ENCODE peak calls at places on chromosomes 1 and 21, in eight cellular contexts. One of them, this sample, is unnamed.

GRCh38 chr1:154837034-154837678 is 32.9 kb downstream of the KCNN3 start:
- DNase-seq in M059J: no peak
- DNase-seq in gastrocnemius medialis: no peak
- DNase-seq in HCEC 1CT: no peak
- DNase-seq in thyroid gland: no peak
- DNase-seq in CMK: no peak
- DNase-seq in HTR-8/SVneo: no peak
- DNase-seq in NCI-H82: peak; percentile 44
- DNase-seq in this sample: peak; percentile 64

GRCh38 chr1:1510912-1511532 is 940 bp upstream of the ATAD3A start:
- DNase-seq in HCEC 1CT: no peak
- DNase-seq in CMK: peak; percentile 25
- DNase-seq in thyroid gland: no peak
- DNase-seq in NCI-H82: peak; percentile 85
- DNase-seq in HTR-8/SVneo: no peak
- DNase-seq in gastrocnemius medialis: no peak
- DNase-seq in M059J: peak; percentile 20
- DNase-seq in this sample: no peak

GRCh38 chr1:162625624-162626023 is 6.6 kb upstream of the DDR2 start:
- DNase-seq in NCI-H82: no peak
- DNase-seq in gastrocnemius medialis: no peak
- DNase-seq in HTR-8/SVneo: no peak
- DNase-seq in HCEC 1CT: no peak
- DNase-seq in CMK: no peak
- DNase-seq in M059J: no peak
- DNase-seq in thyroid gland: no peak
- DNase-seq in this sample: no peak

GRCh38 chr21:45836694-45837670 is 144.6 kb upstream of the COL6A1 start:
- DNase-seq in HCEC 1CT: no peak
- DNase-seq in M059J: no peak
- DNase-seq in HTR-8/SVneo: no peak
- DNase-seq in CMK: no peak
- DNase-seq in gastrocnemius medialis: no peak
- DNase-seq in thyroid gland: no peak
- DNase-seq in NCI-H82: peak; percentile 26
- DNase-seq in this sample: no peak

GRCh38 chr1:242203290-242203689 is 204.4 kb upstream of the MAP1LC3C start:
- DNase-seq in M059J: no peak
- DNase-seq in CMK: no peak
- DNase-seq in thyroid gland: no peak
- DNase-seq in gastrocnemius medialis: no peak
- DNase-seq in NCI-H82: peak; percentile 49
- DNase-seq in HCEC 1CT: no peak
- DNase-seq in HTR-8/SVneo: no peak
- DNase-seq in this sample: no peak

GRCh38 chr1:1112237-1112985 is 3.5 kb downstream of the C1orf159 start:
- DNase-seq in CMK: no peak
- DNase-seq in HTR-8/SVneo: no peak
- DNase-seq in gastrocnemius medialis: no peak
- DNase-seq in M059J: no peak
- DNase-seq in NCI-H82: no peak
- DNase-seq in thyroid gland: no peak
- DNase-seq in HCEC 1CT: no peak
- DNase-seq in this sample: no peak

GRCh38 chr1:236273358-236273757 is 8.4 kb downstream of the ERO1B start:
- DNase-seq in NCI-H82: no peak
- DNase-seq in HTR-8/SVneo: no peak
- DNase-seq in HCEC 1CT: no peak
- DNase-seq in thyroid gland: peak; percentile 10
- DNase-seq in CMK: no peak
- DNase-seq in gastrocnemius medialis: no peak
- DNase-seq in M059J: no peak
- DNase-seq in this sample: no peak

GRCh38 chr1:3695326-3696217 is 43.3 kb downstream of the TP73 start:
- DNase-seq in M059J: peak; percentile 46
- DNase-seq in NCI-H82: peak; percentile 68
- DNase-seq in CMK: no peak
- DNase-seq in HCEC 1CT: no peak
- DNase-seq in HTR-8/SVneo: peak; percentile 46
- DNase-seq in gastrocnemius medialis: no peak
- DNase-seq in thyroid gland: peak; percentile 59
- DNase-seq in this sample: no peak

GRCh38 chr1:6727535-6727934 is 25.9 kb upstream of the DNAJC11 start:
- DNase-seq in thyroid gland: peak; percentile 65
- DNase-seq in gastrocnemius medialis: no peak
- DNase-seq in HTR-8/SVneo: peak; percentile 49
- DNase-seq in M059J: peak; percentile 59
- DNase-seq in HCEC 1CT: peak; percentile 48
- DNase-seq in CMK: peak; percentile 70
- DNase-seq in NCI-H82: peak; percentile 84
- DNase-seq in this sample: peak; percentile 46

GRCh38 chr1:27122652-27123051 is 32.3 kb downstream of the SLC9A1 start:
- DNase-seq in CMK: no peak
- DNase-seq in HTR-8/SVneo: peak; percentile 81
- DNase-seq in thyroid gland: peak; percentile 95
- DNase-seq in HCEC 1CT: peak; percentile 74
- DNase-seq in gastrocnemius medialis: peak; percentile 45
- DNase-seq in NCI-H82: no peak
- DNase-seq in M059J: peak; percentile 95
- DNase-seq in this sample: peak; percentile 61

GRCh38 chr1:36142121-36142520 is 7.2 kb downstream of the TRAPPC3 start:
- DNase-seq in gastrocnemius medialis: no peak
- DNase-seq in HTR-8/SVneo: no peak
- DNase-seq in NCI-H82: no peak
- DNase-seq in HCEC 1CT: no peak
- DNase-seq in thyroid gland: peak; percentile 47
- DNase-seq in CMK: no peak
- DNase-seq in M059J: peak; percentile 92
- DNase-seq in this sample: no peak

GRCh38 chr1:207890136-207890738 is 20.7 kb downstream of the CD34 start:
- DNase-seq in CMK: peak; percentile 79
- DNase-seq in HTR-8/SVneo: peak; percentile 61
- DNase-seq in HCEC 1CT: peak; percentile 72
- DNase-seq in gastrocnemius medialis: peak; percentile 61
- DNase-seq in M059J: peak; percentile 94
- DNase-seq in thyroid gland: peak; percentile 54
- DNase-seq in NCI-H82: no peak
- DNase-seq in this sample: peak; percentile 85

GRCh38 chr1:78760858-78761257 is 111.2 kb downstream of the IFI44 start:
- DNase-seq in HCEC 1CT: peak; percentile 39
- DNase-seq in NCI-H82: no peak
- DNase-seq in HTR-8/SVneo: peak; percentile 8
- DNase-seq in gastrocnemius medialis: no peak
- DNase-seq in CMK: no peak
- DNase-seq in M059J: peak; percentile 47
- DNase-seq in thyroid gland: no peak
- DNase-seq in this sample: no peak

GRCh38 chr1:211830055-211830329 is 571 bp downstream of the LPGAT1 start:
- DNase-seq in CMK: no peak
- DNase-seq in HCEC 1CT: peak; percentile 5
- DNase-seq in NCI-H82: peak; percentile 59
- DNase-seq in gastrocnemius medialis: no peak
- DNase-seq in HTR-8/SVneo: peak; percentile 13
- DNase-seq in M059J: peak; percentile 26
- DNase-seq in thyroid gland: no peak
- DNase-seq in this sample: no peak

GRCh38 chr1:64934115-64934880 is 32.1 kb downstream of the JAK1 start:
- DNase-seq in thyroid gland: no peak
- DNase-seq in HCEC 1CT: peak; percentile 88
- DNase-seq in NCI-H82: no peak
- DNase-seq in gastrocnemius medialis: peak; percentile 39
- DNase-seq in HTR-8/SVneo: peak; percentile 33
- DNase-seq in M059J: peak; percentile 81
- DNase-seq in CMK: no peak
- DNase-seq in this sample: peak; percentile 63

GRCh38 chr1:198125995-198126758 is 30.6 kb upstream of the NEK7 start:
- DNase-seq in CMK: no peak
- DNase-seq in HCEC 1CT: peak; percentile 55
- DNase-seq in gastrocnemius medialis: no peak
- DNase-seq in M059J: peak; percentile 89
- DNase-seq in HTR-8/SVneo: peak; percentile 65
- DNase-seq in thyroid gland: no peak
- DNase-seq in NCI-H82: no peak
- DNase-seq in this sample: no peak

GRCh38 chr1:18188820-18189517 is 81.4 kb downstream of the IGSF21 start:
- DNase-seq in HCEC 1CT: no peak
- DNase-seq in HTR-8/SVneo: no peak
- DNase-seq in CMK: no peak
- DNase-seq in NCI-H82: no peak
- DNase-seq in M059J: no peak
- DNase-seq in thyroid gland: no peak
- DNase-seq in gastrocnemius medialis: no peak
- DNase-seq in this sample: no peak

GRCh38 chr1:55898191-55898590 is 681.2 kb downstream of the PLPP3 start:
- DNase-seq in M059J: peak; percentile 76
- DNase-seq in HTR-8/SVneo: peak; percentile 17
- DNase-seq in CMK: no peak
- DNase-seq in NCI-H82: no peak
- DNase-seq in HCEC 1CT: peak; percentile 86
- DNase-seq in thyroid gland: no peak
- DNase-seq in gastrocnemius medialis: no peak
- DNase-seq in this sample: no peak

GRCh38 chr1:147786536-147786935 is 26.1 kb upstream of the GJA5 start:
- DNase-seq in NCI-H82: no peak
- DNase-seq in M059J: no peak
- DNase-seq in thyroid gland: no peak
- DNase-seq in gastrocnemius medialis: no peak
- DNase-seq in CMK: no peak
- DNase-seq in HTR-8/SVneo: no peak
- DNase-seq in HCEC 1CT: no peak
- DNase-seq in this sample: no peak

GRCh38 chr21:44377922-44378645 is 24.7 kb downstream of the TRPM2 start:
- DNase-seq in HTR-8/SVneo: no peak
- DNase-seq in CMK: no peak
- DNase-seq in gastrocnemius medialis: no peak
- DNase-seq in thyroid gland: no peak
- DNase-seq in NCI-H82: no peak
- DNase-seq in HCEC 1CT: no peak
- DNase-seq in M059J: no peak
- DNase-seq in this sample: peak; percentile 35

GRCh38 chr1:10387611-10388386 is 11.1 kb upstream of the PGD start:
- DNase-seq in thyroid gland: peak; percentile 79
- DNase-seq in M059J: peak; percentile 27
- DNase-seq in HTR-8/SVneo: no peak
- DNase-seq in HCEC 1CT: peak; percentile 3
- DNase-seq in gastrocnemius medialis: no peak
- DNase-seq in CMK: peak; percentile 65
- DNase-seq in NCI-H82: no peak
- DNase-seq in this sample: peak; percentile 30

GRCh38 chr21:36887983-36888382 is 78.5 kb downstream of the HLCS start:
- DNase-seq in gastrocnemius medialis: no peak
- DNase-seq in M059J: no peak
- DNase-seq in HCEC 1CT: no peak
- DNase-seq in NCI-H82: peak; percentile 7
- DNase-seq in thyroid gland: no peak
- DNase-seq in HTR-8/SVneo: no peak
- DNase-seq in CMK: no peak
- DNase-seq in this sample: no peak

GRCh38 chr1:62706985-62707745 is 19.0 kb upstream of the DOCK7 start:
- DNase-seq in gastrocnemius medialis: no peak
- DNase-seq in thyroid gland: peak; percentile 20
- DNase-seq in CMK: no peak
- DNase-seq in NCI-H82: no peak
- DNase-seq in HCEC 1CT: no peak
- DNase-seq in HTR-8/SVneo: no peak
- DNase-seq in M059J: no peak
- DNase-seq in this sample: no peak

This sample was measured in psoas muscle.